ENCODE peak calls at places on chromosome 10, in seven cellular contexts. F, T, U, M, K, W and V are unnamed samples.

GRCh38 chr10:132145521-132146185 is 41.1 kb upstream of the DPYSL4 start:
- DNase-seq in F (no peak), T (no peak), M (no peak), U (no peak), W (no peak), K (no peak), V (no peak)

GRCh38 chr10:14579405-14579804 is 195.3 kb downstream of the FAM107B start:
- DNase-seq in U (no peak), K (no peak), W (no peak), F (no peak), T (peak; percentile 43), M (no peak), V (no peak)

GRCh38 chr10:59175538-59176240 is 754 bp upstream of the PHYHIPL start:
- DNase-seq in M (peak; percentile 70), W (no peak), K (peak; percentile 44), F (no peak), U (no peak), T (no peak), V (no peak)

GRCh38 chr10:74746813-74747212 is 79.6 kb upstream of the KAT6B start:
- DNase-seq in M (no peak), W (no peak), T (peak; percentile 71), K (no peak), U (no peak), F (peak; percentile 11), V (no peak)

GRCh38 chr10:49071221-49071761 is 44.0 kb downstream of the VSTM4 start:
- DNase-seq in F (no peak), M (no peak), U (no peak), W (no peak), K (no peak), T (peak; percentile 27), V (no peak)

GRCh38 chr10:32328499-32328898 is 18.5 kb downstream of the EPC1 start:
- DNase-seq in U (no peak), M (no peak), F (no peak), T (no peak), W (no peak), K (no peak), V (no peak)

GRCh38 chr10:2460846-2461245 is 606.5 kb upstream of the PFKP start:
- DNase-seq in W (no peak), K (no peak), T (no peak), U (no peak), M (no peak), F (no peak), V (no peak)

GRCh38 chr10:132690821-132691610 is 94.9 kb downstream of the NKX6-2 start:
- DNase-seq in K (peak; percentile 38), M (no peak), F (no peak), T (no peak), U (no peak), W (no peak), V (no peak)

GRCh38 chr10:103692421-103693069 is 162.8 kb downstream of the SH3PXD2A start:
- DNase-seq in M (peak; percentile 62), U (no peak), K (no peak), T (no peak), W (no peak), F (no peak), V (no peak)

GRCh38 chr10:16491933-16492332 is 29.7 kb downstream of the C1QL3 start:
- DNase-seq in F (no peak), K (no peak), U (no peak), M (peak; percentile 6), W (no peak), T (no peak), V (no peak)

GRCh38 chr10:114755537-114755936 is 66.0 kb upstream of the FHIP2A start:
- DNase-seq in W (no peak), M (no peak), T (no peak), K (no peak), U (no peak), F (no peak), V (no peak)

GRCh38 chr10:110163841-110164240 is 43.6 kb upstream of the MXI1 start:
- DNase-seq in F (no peak), T (no peak), K (no peak), W (no peak), U (no peak), M (peak; percentile 57), V (no peak)

GRCh38 chr10:71854031-71854430 is 3.0 kb upstream of the PSAP start:
- DNase-seq in F (no peak), M (no peak), U (no peak), K (no peak), W (no peak), T (peak; percentile 46), V (no peak)

GRCh38 chr10:49174261-49174925 is 13.8 kb downstream of the TMEM273 start:
- DNase-seq in W (no peak), M (no peak), U (no peak), K (peak; percentile 57), F (no peak), T (no peak), V (no peak)

GRCh38 chr10:84329094-84329611 is 764 bp downstream of the CCSER2 start:
- DNase-seq in U (peak; percentile 26), K (peak; percentile 68), W (peak; percentile 45), F (no peak), T (peak; percentile 42), M (peak; percentile 45), V (peak; percentile 53)

GRCh38 chr10:16964571-16965241 is 147.5 kb upstream of the RSU1 start:
- DNase-seq in F (no peak), W (no peak), T (peak; percentile 89), U (no peak), K (no peak), M (no peak), V (no peak)

GRCh38 chr10:132982301-132982989 is 40.1 kb upstream of the CFAP46 start:
- DNase-seq in K (no peak), F (no peak), T (peak; percentile 54), M (no peak), U (no peak), W (no peak), V (no peak)

GRCh38 chr10:84698989-84699388 is 370.6 kb downstream of the CCSER2 start:
- DNase-seq in M (no peak), K (no peak), T (no peak), F (no peak), U (no peak), W (no peak), V (no peak)

GRCh38 chr10:34112431-34112830 is 702.7 kb downstream of the PARD3 start:
- DNase-seq in F (peak; percentile 41), W (no peak), U (no peak), M (no peak), T (peak; percentile 91), K (no peak), V (no peak)

GRCh38 chr10:2925631-2926030 is 141.7 kb upstream of the PFKP start:
- DNase-seq in F (no peak), W (peak; percentile 49), K (peak; percentile 54), M (no peak), T (peak; percentile 28), U (peak; percentile 24), V (no peak)

GRCh38 chr10:121310151-121310711 is 288.0 kb downstream of the FGFR2 start:
- DNase-seq in T (no peak), W (no peak), K (no peak), M (peak; percentile 91), U (no peak), F (no peak), V (no peak)

GRCh38 chr10:96614515-96614914 is 27.7 kb upstream of the TM9SF3 start:
- DNase-seq in M (no peak), K (no peak), T (peak; percentile 91), U (no peak), W (peak; percentile 40), F (peak; percentile 90), V (no peak)

GRCh38 chr10:9608592-9608991 is 1409.1 kb upstream of the CELF2 start:
- DNase-seq in U (no peak), K (no peak), T (peak; percentile 17), F (no peak), W (no peak), M (no peak), V (no peak)

GRCh38 chr10:80598084-80598798 is 60.5 kb downstream of the SH2D4B start:
- DNase-seq in K (peak; percentile 5), M (no peak), W (no peak), F (no peak), U (no peak), T (no peak), V (no peak)

GRCh38 chr10:62735464-62736188 is 68.9 kb upstream of the ADO start:
- DNase-seq in T (no peak), U (no peak), M (no peak), K (no peak), F (no peak), W (no peak), V (no peak)

GRCh38 chr10:15719899-15720634 is at the start of gene ITGA8:
- DNase-seq in T (peak; percentile 33), F (no peak), U (peak; percentile 37), K (no peak), M (peak; percentile 73), W (peak; percentile 47), V (no peak)

GRCh38 chr10:4671451-4672145 is 154.4 kb upstream of the AKR1E2 start:
- DNase-seq in W (no peak), U (no peak), K (no peak), T (peak; percentile 54), F (no peak), M (no peak), V (no peak)

GRCh38 chr10:16809074-16809718 is 8.0 kb downstream of the RSU1 start:
- DNase-seq in U (peak; percentile 58), W (peak; percentile 83), M (peak; percentile 71), T (peak; percentile 33), F (no peak), K (peak; percentile 64), V (peak; percentile 43)

GRCh38 chr10:121216721-121217181 is 365.6 kb downstream of the WDR11 start:
- DNase-seq in W (no peak), F (no peak), U (no peak), M (no peak), K (peak; percentile 50), T (no peak), V (no peak)

GRCh38 chr10:59561397-59562121 is 148.1 kb downstream of the SLC16A9 start:
- DNase-seq in M (no peak), K (no peak), T (peak; percentile 86), W (no peak), F (no peak), U (no peak), V (no peak)

GRCh38 chr10:62662471-62662870 is 142.0 kb upstream of the ADO start:
- DNase-seq in W (no peak), F (no peak), T (no peak), M (no peak), K (no peak), U (no peak), V (no peak)

GRCh38 chr10:72242675-72243074 is 26.6 kb upstream of the ASCC1 start:
- DNase-seq in F (no peak), K (peak; percentile 62), U (peak; percentile 77), T (peak; percentile 57), W (no peak), M (no peak), V (no peak)

GRCh38 chr10:79067241-79068202 is 1.2 kb upstream of the ZMIZ1 start:
- DNase-seq in M (peak; percentile 97), W (peak; percentile 94), U (peak; percentile 93), T (peak; percentile 88), F (peak; percentile 57), K (peak; percentile 93), V (peak; percentile 82)

GRCh38 chr10:86509145-86509544 is 12.4 kb downstream of the WAPL start:
- DNase-seq in T (no peak), W (no peak), K (no peak), M (no peak), F (no peak), U (no peak), V (no peak)

GRCh38 chr10:3143366-3143765 is 29.2 kb downstream of the PITRM1 start:
- DNase-seq in W (no peak), M (no peak), K (no peak), F (no peak), T (no peak), U (no peak), V (no peak)